ENCODE peak calls at places on chromosomes 5 and 9, in five cellular contexts. B is keratinocyte; E is upper lobe of right lung; D is CD8-positive, alpha-beta T cell; J is fibroblast of lung. C is an unnamed sample.

GRCh38 chr5:15571618-15572017 is 71.6 kb downstream of the FBXL7 start:
- DNase-seq in E (no peak), J (no peak), D (no peak), B (no peak), C (no peak)

GRCh38 chr5:27969157-27969556 is 930.8 kb upstream of the CDH9 start:
- DNase-seq in B (no peak), E (no peak), D (no peak), J (no peak), C (no peak)

GRCh38 chr9:16243798-16244197 is 626.7 kb downstream of the BNC2 start:
- DNase-seq in B (no peak), E (no peak), D (no peak), J (no peak), C (no peak)

GRCh38 chr5:154709368-154710305 is 45.5 kb upstream of the LARP1 start:
- DNase-seq in D (no peak), B (no peak), J (no peak), E (no peak), C (no peak)

GRCh38 chr5:19855031-19855430 is 133.0 kb downstream of the CDH18 start:
- DNase-seq in B (peak; percentile 35), D (no peak), J (peak; percentile 72), E (no peak), C (peak; percentile 28)

GRCh38 chr9:22203371-22204138 is 194.4 kb upstream of the CDKN2B start:
- DNase-seq in E (no peak), B (no peak), D (no peak), J (peak; percentile 39), C (peak; percentile 64)

GRCh38 chr9:134560654-134561053 is 80.9 kb upstream of the COL5A1 start:
- DNase-seq in J (no peak), D (no peak), E (peak; percentile 18), B (no peak), C (no peak)

GRCh38 chr5:97499605-97500004 is 316.6 kb upstream of the RIOK2 start:
- DNase-seq in E (no peak), D (no peak), B (no peak), J (peak; percentile 38), C (peak; percentile 35)

GRCh38 chr5:108115673-108116072 is 266.2 kb downstream of the FBXL17 start:
- DNase-seq in J (no peak), B (no peak), E (no peak), D (no peak), C (no peak)

GRCh38 chr9:88533951-88534455 is 975 bp upstream of the NXNL2 start:
- DNase-seq in D (no peak), B (no peak), E (peak; percentile 73), J (peak; percentile 67), C (no peak)

GRCh38 chr9:88530051-88530450 is 4.9 kb upstream of the NXNL2 start:
- DNase-seq in E (no peak), B (no peak), D (no peak), J (peak; percentile 93), C (peak; percentile 92)

GRCh38 chr9:88531920-88532319 is 3.1 kb upstream of the NXNL2 start:
- DNase-seq in E (no peak), D (no peak), B (no peak), J (no peak), C (no peak)

GRCh38 chr9:88534456-88535225 is at the start of gene NXNL2:
- DNase-seq in J (peak; percentile 82), B (no peak), D (no peak), E (peak; percentile 91), C (peak; percentile 78)

DNA sequence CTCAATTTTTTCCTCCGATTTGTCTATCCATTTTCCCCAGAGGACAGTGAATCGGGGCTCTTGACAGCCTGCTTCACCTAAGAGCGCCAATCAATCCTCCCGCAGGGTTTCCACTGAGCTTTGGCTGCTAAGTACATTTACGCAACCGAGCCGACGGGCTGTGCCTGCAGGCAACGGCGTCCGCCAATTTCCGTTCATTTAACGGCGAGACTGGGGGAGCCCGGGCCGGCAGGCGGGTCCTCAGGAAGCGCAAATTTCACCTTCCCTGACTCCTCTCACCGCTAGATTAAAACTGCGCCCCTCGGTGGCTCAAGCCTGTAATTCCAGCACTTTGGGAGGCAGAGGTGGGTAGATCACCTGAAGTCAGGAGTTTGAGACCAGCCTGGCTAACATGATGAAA is 2.7 kb upstream of the NXNL2 start:
- DNase-seq in E (no peak), B (no peak), D (no peak), J (peak; percentile 68), C (peak; percentile 59)
- H3K4me3 ChIP-seq in E (no peak overlapping the region), B (no peak overlapping the region), D (no peak overlapping the region), J (no peak overlapping the region), C (no peak overlapping the region)

GRCh38 chr5:173744527-173744926 is 128.1 kb upstream of the BOD1 start:
- DNase-seq in J (no peak), D (no peak), E (no peak), B (no peak), C (no peak)

GRCh38 chr5:173745561-173745960 is 129.1 kb upstream of the BOD1 start:
- DNase-seq in D (no peak), J (no peak), E (no peak), B (no peak), C (no peak)

GRCh38 chr5:173747876-173748275 is 131.4 kb upstream of the BOD1 start:
- DNase-seq in E (no peak), D (no peak), B (no peak), J (no peak), C (no peak)

GRCh38 chr5:173745123-173745522 is 128.7 kb upstream of the BOD1 start:
- DNase-seq in B (no peak), J (no peak), E (no peak), D (no peak), C (no peak)

DNA sequence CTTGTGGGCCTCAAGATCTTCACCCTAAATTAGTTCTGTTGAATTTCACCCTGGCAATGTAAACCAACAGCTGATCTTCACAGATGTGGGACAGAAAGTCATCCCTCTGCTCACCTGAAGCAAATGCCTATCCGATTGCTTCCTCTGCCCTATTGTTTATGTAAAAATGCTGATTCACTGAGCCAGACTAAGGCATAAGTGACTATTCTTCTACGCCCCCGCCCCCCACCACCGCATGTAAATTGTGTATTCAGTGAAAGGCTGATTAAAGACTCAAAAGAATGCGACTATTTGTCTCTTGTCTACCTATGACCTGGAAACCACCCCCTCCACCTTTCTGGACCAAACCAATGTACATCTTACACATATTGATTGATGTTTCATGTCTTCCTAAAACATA is 129.6 kb upstream of the BOD1 start:
- DNase-seq in E (no peak), D (no peak), J (peak; percentile 68), B (no peak), C (no peak)
- H3K4me3 ChIP-seq in E (no peak overlapping the region), D (no peak overlapping the region), J (no peak overlapping the region), B (no peak overlapping the region), C (no peak overlapping the region)

GRCh38 chr5:125200842-125201373 is 454.5 kb upstream of the ZNF608 start:
- DNase-seq in J (no peak), B (no peak), D (no peak), E (no peak), C (no peak)
- H3K4me3 ChIP-seq in J (peak overlapping the region; percentile 31), B (no peak overlapping the region), D (no peak overlapping the region), E (peak overlapping the region; percentile 36), C (peak overlapping the region; percentile 15)

DNA sequence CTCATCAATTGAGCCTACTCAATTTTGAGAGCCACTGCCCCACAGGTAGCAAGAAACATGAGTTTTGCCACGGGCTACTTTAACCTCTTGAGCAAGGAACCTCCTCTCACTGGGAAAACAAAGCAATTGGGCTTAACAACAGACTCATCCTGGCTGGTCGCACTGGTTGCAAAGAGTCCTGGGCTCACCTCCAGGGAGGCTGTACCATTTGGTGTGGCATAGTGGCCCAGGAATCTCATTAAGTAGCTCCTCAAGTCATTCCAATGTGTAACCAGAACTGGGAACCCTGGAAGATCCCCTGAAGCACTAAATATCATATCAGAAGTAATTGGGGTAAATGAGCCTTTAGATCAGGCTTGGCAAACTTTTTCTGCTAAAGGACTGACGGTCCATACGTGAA is 78.5 kb downstream of the MYO10 start:
- DNase-seq in E (no peak), B (no peak), D (no peak), J (peak; percentile 19), C (no peak)
- H3K4me3 ChIP-seq in E (no peak overlapping the region), B (no peak overlapping the region), D (no peak overlapping the region), J (no peak overlapping the region), C (no peak overlapping the region)

GRCh38 chr5:59532979-59533729 is 360.4 kb downstream of the PDE4D start:
- DNase-seq in E (no peak), J (no peak), D (no peak), B (no peak), C (no peak)
- H3K4me3 ChIP-seq in E (no peak overlapping the region), J (no peak overlapping the region), D (no peak overlapping the region), B (no peak overlapping the region), C (no peak overlapping the region)

GRCh38 chr5:117454716-117455212 is 880.1 kb upstream of the SEMA6A start:
- DNase-seq in E (peak; percentile 63), J (no peak), D (peak; percentile 50), B (peak; percentile 17), C (no peak)
- H3K4me3 ChIP-seq in E (peak overlapping the region; percentile 36), J (no peak overlapping the region), D (peak overlapping the region; percentile 22), B (peak overlapping the region; percentile 67), C (no peak overlapping the region)

DNA sequence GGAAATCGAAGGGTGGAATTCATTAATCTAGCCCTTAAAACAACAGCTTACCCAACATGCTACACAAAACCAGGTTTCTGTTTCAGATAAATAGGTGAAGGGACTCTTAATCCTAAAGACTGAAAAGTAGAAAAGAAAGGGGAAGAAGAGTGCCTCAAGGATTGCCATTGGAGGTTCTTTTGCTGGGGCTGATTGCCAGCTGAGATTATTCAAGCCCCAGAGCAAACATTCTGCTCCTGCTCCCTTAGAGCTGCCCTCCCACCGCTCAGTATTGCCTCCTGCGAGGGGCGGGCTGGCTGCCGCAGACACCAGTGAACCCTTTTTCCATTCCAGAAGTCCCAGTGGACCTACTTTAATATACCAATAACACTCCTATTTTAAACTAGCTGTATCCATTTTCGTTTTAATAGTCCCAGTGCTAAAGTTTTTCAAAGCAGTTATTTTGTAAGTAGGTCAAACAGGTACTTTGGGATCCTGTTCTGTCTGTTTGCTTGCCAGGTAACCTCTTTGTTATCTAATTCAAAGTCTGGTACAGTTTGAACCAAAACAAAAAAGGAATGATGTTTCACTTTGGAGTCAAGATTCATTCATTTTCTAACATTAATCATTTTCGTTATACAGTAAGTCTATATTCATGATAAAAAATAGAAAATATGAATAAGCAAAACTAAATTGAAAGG is 38.6 kb downstream of the HMGCS1 start:
- DNase-seq in B (no peak), D (no peak), E (peak; percentile 63), J (no peak), C (no peak)
- H3K4me3 ChIP-seq in B (no peak overlapping the region), D (no peak overlapping the region), E (no peak overlapping the region), J (no peak overlapping the region), C (no peak overlapping the region)

DNA sequence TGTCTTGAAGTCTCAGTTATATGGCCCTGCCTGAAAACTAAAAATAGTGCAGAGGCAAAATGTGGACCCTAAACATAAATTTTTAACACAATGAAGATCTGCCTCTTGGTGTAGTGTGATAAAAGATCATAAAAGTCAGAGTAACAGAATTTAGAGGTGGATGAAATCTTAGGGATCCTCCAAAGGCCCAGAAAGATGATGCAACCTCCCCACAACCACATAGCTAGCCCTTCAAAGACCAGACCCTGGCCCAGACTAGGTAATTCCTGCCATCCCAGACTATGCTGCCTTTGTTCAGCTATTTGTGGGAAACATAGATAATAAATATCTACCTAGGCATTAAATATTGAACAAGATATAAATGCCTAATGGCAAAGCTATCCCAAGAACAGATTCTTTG is 15.3 kb downstream of the KLF9 start:
- DNase-seq in B (no peak), E (no peak), J (no peak), D (no peak), C (peak; percentile 43)
- H3K4me3 ChIP-seq in B (no peak overlapping the region), E (no peak overlapping the region), J (no peak overlapping the region), D (no peak overlapping the region), C (no peak overlapping the region)